ENCODE peak calls at places on chromosomes 4 and X, in seven cellular contexts. B is mucosa of descending colon; U is CD8-positive, alpha-beta T cell; F is ovary; D is neural crest cell; E is transverse colon; M is OCI-LY7. N is an unnamed sample.

GRCh38 chr4:130028552-130028951 is 932.6 kb downstream of the C4orf33 start:
- DNase-seq in B (no peak), U (no peak), F (no peak), D (no peak), E (no peak), M (peak), N (no peak)

GRCh38 chr4:107896158-107896645 is 35.1 kb upstream of the CYP2U1 start:
- DNase-seq in B (no peak), U (no peak), F (no peak), D (no peak), E (no peak), M (no peak), N (no peak)

GRCh38 chr4:27986476-27986875 is 1125.8 kb downstream of the STIM2 start:
- DNase-seq in B (no peak), U (no peak), F (no peak), D (no peak), E (no peak), M (no peak), N (no peak)

GRCh38 chr4:126778348-126778747 is 854.4 kb upstream of the INTU start:
- DNase-seq in B (no peak), U (no peak), F (no peak), D (no peak), E (no peak), M (no peak), N (no peak)

GRCh38 chr4:55650483-55650882 is 14.4 kb upstream of the NMU start:
- DNase-seq in B (no peak), U (no peak), F (no peak), D (no peak), E (no peak), M (no peak), N (no peak)

GRCh38 chr4:63211377-63211776 is 1197.9 kb downstream of the TECRL start:
- DNase-seq in B (no peak), U (no peak), F (no peak), D (no peak), E (no peak), M (no peak), N (no peak)

GRCh38 chr4:72312032-72312650 is 256.9 kb downstream of the ADAMTS3 start:
- DNase-seq in B (peak), U (no peak), F (peak), D (no peak), E (peak), M (no peak), N (no peak)

GRCh38 chr4:39486221-39486804 is 27.5 kb downstream of the LIAS start:
- DNase-seq in B (no peak), U (no peak), F (no peak), D (no peak), E (no peak), M (no peak), N (peak)

GRCh38 chr4:16439003-16439402 is 212.7 kb upstream of the TAPT1 start:
- DNase-seq in B (no peak), U (no peak), F (no peak), D (no peak), E (no peak), M (no peak), N (no peak)

GRCh38 chr4:128310266-128310697 is 22.7 kb upstream of the PGRMC2 start:
- DNase-seq in B (peak), U (no peak), F (no peak), D (no peak), E (peak), M (no peak), N (no peak)

GRCh38 chr4:55356991-55357461 is 11.0 kb downstream of the SRD5A3 start:
- DNase-seq in B (no peak), U (no peak), F (no peak), D (no peak), E (no peak), M (no peak), N (no peak)

GRCh38 chrX:112867570-112867969 is 26.9 kb upstream of the AMOT start:
- DNase-seq in B (no peak), U (no peak), F (no peak), D (no peak), E (no peak), M (peak), N (no peak)

GRCh38 chr4:107808572-107808971 is 16.2 kb upstream of the SGMS2 start:
- DNase-seq in B (no peak), U (no peak), F (no peak), D (no peak), E (no peak), M (no peak), N (no peak)

GRCh38 chrX:47483310-47484268 is 567 bp upstream of the ZNF41 start:
- DNase-seq in B (no peak), U (no peak), F (peak), D (peak), E (peak), M (no peak), N (no peak)

GRCh38 chrX:103878466-103879151 is 46.6 kb upstream of the RAB9B start:
- DNase-seq in B (no peak), U (no peak), F (no peak), D (no peak), E (no peak), M (no peak), N (no peak)

GRCh38 chr4:173685324-173685723 is 155.3 kb upstream of the HAND2 start:
- DNase-seq in B (no peak), U (no peak), F (no peak), D (no peak), E (no peak), M (no peak), N (no peak)

GRCh38 chrX:150536455-150537116 is 31.8 kb upstream of the MTM1 start:
- DNase-seq in B (no peak), U (no peak), F (no peak), D (no peak), E (no peak), M (no peak), N (no peak)

GRCh38 chr4:1630266-1630665 is 53.8 kb downstream of the FAM53A start:
- DNase-seq in B (peak), U (no peak), F (no peak), D (no peak), E (no peak), M (no peak), N (no peak)

GRCh38 chr4:145178740-145179139 is 1.6 kb downstream of the OTUD4 start:
- DNase-seq in B (no peak), U (no peak), F (no peak), D (no peak), E (no peak), M (peak), N (no peak)

GRCh38 chr4:169976951-169977350 is 49.2 kb downstream of the MFAP3L start:
- DNase-seq in B (no peak), U (no peak), F (no peak), D (no peak), E (no peak), M (no peak), N (no peak)

GRCh38 chrX:72130156-72130761 is 1.5 kb downstream of the RTL5 start:
- DNase-seq in B (no peak), U (no peak), F (no peak), D (no peak), E (no peak), M (no peak), N (no peak)

DNA sequence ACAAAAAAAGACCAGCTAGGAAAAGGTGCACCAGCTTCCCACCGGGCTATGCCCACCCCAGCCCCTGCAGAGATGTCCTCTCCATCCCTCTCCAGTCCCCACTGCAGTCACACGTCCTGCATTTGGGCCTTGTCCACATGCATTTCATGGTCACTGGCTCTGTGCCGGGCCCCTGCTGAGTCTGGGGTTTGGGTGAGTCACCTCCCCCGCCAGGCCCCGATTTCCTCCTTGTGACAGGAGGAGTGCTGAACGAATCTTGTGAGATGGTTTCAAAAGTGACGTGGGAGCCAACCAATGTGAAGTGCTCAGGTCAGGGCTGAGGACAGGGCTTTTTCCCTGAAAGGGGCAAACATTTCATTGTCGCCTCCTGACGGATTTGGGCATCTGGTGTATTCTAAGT is 7.1 kb downstream of the CPZ start:
- DNase-seq in B (no peak), U (no peak), F (peak), D (no peak), E (no peak), M (no peak), N (no peak)
- TF ChIP-seq CTCF in B (no peak), U (no peak), F (no peak), D (no peak), E (no peak), M (no peak), N (no peak)

DNA sequence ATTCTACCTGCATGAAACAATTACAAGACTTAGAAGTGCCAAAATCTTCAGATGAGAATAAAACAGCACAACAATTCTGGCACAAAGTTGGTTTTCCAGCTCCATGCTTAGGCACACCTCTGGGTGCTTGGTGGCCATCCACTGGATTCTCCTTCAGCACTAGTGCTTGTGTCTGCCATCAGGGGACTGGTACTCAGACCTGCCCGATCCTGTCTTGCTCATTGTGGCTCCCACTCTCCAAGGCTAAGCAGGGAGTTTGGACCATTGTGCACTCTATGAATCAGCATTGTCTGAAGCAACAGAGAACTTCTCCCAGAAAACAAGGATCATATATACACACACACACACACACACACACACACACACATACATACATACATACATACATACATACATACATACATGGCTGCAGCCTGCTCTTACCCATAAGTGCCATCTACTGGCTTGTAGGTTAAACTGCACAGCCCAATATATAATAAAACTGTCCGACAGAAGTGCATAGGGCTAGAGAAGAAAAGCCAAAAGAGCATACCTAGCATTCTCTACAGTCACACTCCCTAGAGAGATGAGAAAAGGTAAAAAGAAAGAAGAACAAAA is 345.3 kb upstream of the LCORL start:
- DNase-seq in B (no peak), U (no peak), F (no peak), D (no peak), E (no peak), M (peak), N (no peak)
- TF ChIP-seq CTCF in B (peak), U (peak), F (no peak), D (peak), E (peak), M (peak), N (peak)

GRCh38 chrX:108811891-108812290 is 75.5 kb upstream of the IRS4 start:
- DNase-seq in B (no peak), U (no peak), F (no peak), D (no peak), E (no peak), M (no peak), N (no peak)
- TF ChIP-seq CTCF in B (no peak), U (no peak), F (no peak), D (peak), E (no peak), M (no peak), N (no peak)

DNA sequence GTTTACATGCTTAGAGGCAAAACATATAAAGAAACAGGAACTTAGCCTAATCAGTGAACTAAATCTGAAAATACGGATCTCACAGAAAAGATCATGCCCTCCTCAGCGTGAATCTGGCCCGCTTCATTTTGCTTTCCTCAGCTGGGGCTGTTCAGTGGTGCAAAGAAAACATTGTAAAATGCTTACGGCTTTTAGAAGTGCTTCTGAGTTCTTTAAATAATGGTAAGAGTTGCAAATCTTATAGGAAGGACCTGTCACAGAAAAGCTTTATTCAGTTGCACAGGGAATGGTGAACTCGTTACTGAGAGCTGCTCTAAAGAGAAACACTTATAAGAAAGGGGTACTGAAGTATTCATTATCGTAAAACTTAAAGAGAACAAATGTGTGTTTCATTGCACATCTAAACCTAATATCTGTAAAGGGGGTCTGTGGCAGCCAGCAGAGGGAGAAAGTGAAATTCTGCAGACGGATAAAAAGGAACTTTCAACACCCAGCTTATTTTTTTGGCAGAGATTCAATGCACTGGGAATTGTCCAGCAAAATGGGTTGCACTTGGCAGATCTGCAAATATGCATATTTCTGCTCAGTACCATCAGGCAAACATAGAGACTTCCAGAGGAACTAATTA is 139.2 kb upstream of the ANK2 start:
- DNase-seq in B (no peak), U (no peak), F (no peak), D (no peak), E (no peak), M (no peak), N (no peak)
- TF ChIP-seq CTCF in B (no peak), U (no peak), F (no peak), D (no peak), E (no peak), M (no peak), N (no peak)

GRCh38 chr4:113908829-113909228 is 70.6 kb downstream of the ARSJ start:
- DNase-seq in B (no peak), U (no peak), F (no peak), D (no peak), E (no peak), M (peak), N (no peak)
- TF ChIP-seq CTCF in B (no peak), U (no peak), F (no peak), D (no peak), E (no peak), M (peak), N (peak)

GRCh38 chr4:119025916-119026661 is 109.5 kb upstream of the MYOZ2 start:
- DNase-seq in B (no peak), U (no peak), F (no peak), D (no peak), E (peak), M (no peak), N (peak)
- TF ChIP-seq CTCF in B (no peak), U (no peak), F (no peak), D (no peak), E (no peak), M (no peak), N (no peak)

GRCh38 chrX:24085133-24085532 is 30.4 kb downstream of the EIF2S3 start:
- DNase-seq in B (no peak), U (no peak), F (no peak), D (no peak), E (no peak), M (no peak), N (no peak)
- TF ChIP-seq CTCF in B (no peak), U (no peak), F (no peak), D (no peak), E (no peak), M (no peak), N (no peak)

GRCh38 chr4:189084671-189085070 is 856.0 kb upstream of the FRG1 start:
- DNase-seq in B (no peak), U (no peak), F (no peak), D (no peak), E (no peak), M (no peak), N (no peak)
- TF ChIP-seq CTCF in B (no peak), U (no peak), F (no peak), D (no peak), E (no peak), M (no peak), N (no peak)

GRCh38 chr4:105170703-105171102 is 24.0 kb downstream of the TET2 start:
- DNase-seq in B (no peak), U (no peak), F (no peak), D (no peak), E (no peak), M (no peak), N (no peak)
- TF ChIP-seq CTCF in B (no peak), U (no peak), F (no peak), D (no peak), E (no peak), M (no peak), N (no peak)